ENCODE peak calls at places on chromosomes 16 and 17, in six cellular contexts. J, F, E, C, P and G are unnamed samples.

GRCh38 chr16:74650966-74651567 is 15.6 kb downstream of the RFWD3 start:
- DNase-seq in C (no peak), F (no peak), P (no peak), E (no peak), J (peak), G (no peak)

GRCh38 chr17:15291674-15292361 is 26.7 kb upstream of the PMP22 start:
- DNase-seq in E (peak), C (no peak), P (no peak), J (no peak), F (no peak), G (no peak)

GRCh38 chr17:41975099-41976083 is 8.8 kb downstream of the CNP start:
- DNase-seq in J (no peak), C (peak), E (peak), P (no peak), F (no peak), G (no peak)

GRCh38 chr16:56643833-56644232 is 5.4 kb downstream of the MT1A start:
- DNase-seq in C (no peak), J (no peak), E (no peak), P (no peak), F (no peak), G (no peak)

GRCh38 chr17:79984877-79985276 is 50.8 kb downstream of the TBC1D16 start:
- DNase-seq in E (no peak), P (no peak), J (no peak), C (peak), F (no peak), G (no peak)

GRCh38 chr17:81565231-81565630 is 13.1 kb upstream of the FAAP100 start:
- DNase-seq in E (no peak), F (no peak), P (no peak), C (no peak), J (no peak), G (no peak)

GRCh38 chr16:30077656-30078055 is 1.9 kb downstream of the PPP4C start:
- DNase-seq in C (no peak), F (no peak), P (no peak), J (no peak), E (peak), G (no peak)

GRCh38 chr17:36921131-36921851 is 16.0 kb upstream of the LHX1 start:
- DNase-seq in E (no peak), P (no peak), C (no peak), F (no peak), J (peak), G (no peak)

GRCh38 chr17:58344047-58344790 is 7.8 kb downstream of the SUPT4H1 start:
- DNase-seq in J (no peak), E (no peak), F (no peak), P (no peak), C (no peak), G (no peak)